ENCODE peak calls at places on chromosomes 4 and X, in four cellular contexts. C is naive thymus-derived CD8-positive, alpha-beta T cell; E is Kasumi-1; D is HTR-8/SVneo. B is an unnamed sample.

GRCh38 chrX:30248854-30249253 is 1.9 kb downstream of the MAGEB1 start:
- DNase-seq in E (no peak), C (no peak), D (no peak), B (no peak)

GRCh38 chr4:146981651-146982050 is 36.0 kb upstream of the TTC29 start:
- DNase-seq in C (no peak), E (no peak), D (no peak), B (no peak)

GRCh38 chrX:63784902-63785692 is at the start of gene ARHGEF9:
- DNase-seq in E (peak), D (no peak), C (no peak), B (no peak)

GRCh38 chr4:162102713-162103112 is 61.1 kb downstream of the FSTL5 start:
- DNase-seq in C (no peak), E (no peak), D (no peak), B (no peak)

GRCh38 chr4:137623013-137623412 is 90.7 kb upstream of the PCDH18 start:
- DNase-seq in D (no peak), E (no peak), C (no peak), B (no peak)

GRCh38 chrX:45801554-45801953 is 600.9 kb upstream of the DIPK2B start:
- DNase-seq in C (no peak), E (peak), D (no peak), B (no peak)

GRCh38 chr4:81084624-81085023 is 54.1 kb downstream of the BMP3 start:
- DNase-seq in C (no peak), D (no peak), E (no peak), B (no peak)

GRCh38 chrX:148577711-148578110 is 77.3 kb downstream of the AFF2 start:
- DNase-seq in D (no peak), E (no peak), C (no peak), B (no peak)

GRCh38 chr4:102535398-102536082 is 34.4 kb downstream of the NFKB1 start:
- DNase-seq in D (peak), C (no peak), E (no peak), B (no peak)

B was measured in epithelial cell of prostate.